ENCODE peak calls at places on chromosomes 5 and 9, in six cellular contexts. U is gastrocnemius medialis, D is GM12892, F is adrenal gland, C is A549, W is tibial nerve. M is an unnamed sample.

GRCh38 chr9:104256031-104256709 is 162.1 kb downstream of the SMC2 start:
- DNase-seq in U (no peak), D (no peak), F (no peak), C (no peak), W (no peak), M (no peak)

GRCh38 chr5:440413-441180 is 2.4 kb upstream of the EXOC3 start:
- DNase-seq in U (no peak), D (no peak), F (no peak), C (no peak), W (no peak), M (no peak)

GRCh38 chr9:133679466-133680051 is 43.4 kb downstream of the DBH start:
- DNase-seq in U (no peak), D (no peak), F (no peak), C (no peak), W (no peak), M (no peak)

GRCh38 chr9:4514252-4515128 is 24.2 kb downstream of the SLC1A1 start:
- DNase-seq in U (no peak), D (no peak), F (no peak), C (no peak), W (no peak), M (no peak)

GRCh38 chr9:75891277-75892167 is 1.0 kb downstream of the PCSK5 start:
- DNase-seq in U (no peak), D (no peak), F (peak), C (peak), W (no peak), M (no peak)

GRCh38 chr5:37816883-37817282 is 23.0 kb downstream of the GDNF start:
- DNase-seq in U (no peak), D (no peak), F (no peak), C (no peak), W (no peak), M (no peak)

GRCh38 chr5:11139471-11139870 is 378.4 kb upstream of the DAP start:
- DNase-seq in U (no peak), D (no peak), F (no peak), C (no peak), W (no peak), M (no peak)

GRCh38 chr9:33868430-33869000 is 51.6 kb downstream of the UBE2R2 start:
- DNase-seq in U (no peak), D (no peak), F (peak), C (no peak), W (no peak), M (no peak)

GRCh38 chr5:180294913-180295555 is 3.2 kb upstream of the MAPK9 start:
- DNase-seq in U (no peak), D (no peak), F (no peak), C (no peak), W (no peak), M (no peak)

GRCh38 chr9:6055213-6055612 is 39.8 kb upstream of the RANBP6 start:
- DNase-seq in U (no peak), D (no peak), F (peak), C (peak), W (no peak), M (peak)

GRCh38 chr9:36847781-36848673 is 186.0 kb downstream of the PAX5 start:
- DNase-seq in U (no peak), D (no peak), F (no peak), C (no peak), W (no peak), M (no peak)

GRCh38 chr9:134390537-134390936 is 64.3 kb downstream of the RXRA start:
- DNase-seq in U (no peak), D (peak), F (no peak), C (no peak), W (no peak), M (no peak)

GRCh38 chr5:88675159-88675757 is 207.7 kb downstream of the MEF2C start:
- DNase-seq in U (no peak), D (no peak), F (no peak), C (no peak), W (no peak), M (peak)

GRCh38 chr5:123455095-123455494 is 31.9 kb upstream of the CEP120 start:
- DNase-seq in U (no peak), D (no peak), F (no peak), C (no peak), W (no peak), M (no peak)

GRCh38 chr5:137486707-137487106 is 12.4 kb downstream of the SPOCK1 start:
- DNase-seq in U (no peak), D (no peak), F (peak), C (peak), W (no peak), M (no peak)

GRCh38 chr5:58412932-58413331 is 47.0 kb downstream of the PLK2 start:
- DNase-seq in U (no peak), D (no peak), F (no peak), C (no peak), W (no peak), M (no peak)

GRCh38 chr5:95595289-95595931 is 24.5 kb upstream of the GPR150 start:
- DNase-seq in U (no peak), D (no peak), F (no peak), C (no peak), W (no peak), M (peak)

GRCh38 chr5:87120518-87121314 is 147.0 kb upstream of the RASA1 start:
- DNase-seq in U (no peak), D (no peak), F (no peak), C (peak), W (no peak), M (no peak)

GRCh38 chr9:128704356-128704670 is 2.0 kb downstream of the PKN3 start:
- DNase-seq in U (no peak), D (no peak), F (no peak), C (no peak), W (no peak), M (no peak)

GRCh38 chr5:154467655-154468354 is 10.2 kb downstream of the HAND1 start:
- DNase-seq in U (peak), D (peak), F (peak), C (peak), W (peak), M (peak)

GRCh38 chr5:96297867-96298266 is 135.2 kb downstream of the PCSK1 start:
- DNase-seq in U (no peak), D (no peak), F (no peak), C (peak), W (no peak), M (no peak)

GRCh38 chr5:173968154-173968553 is 20.8 kb upstream of the C5orf47 start:
- DNase-seq in U (no peak), D (no peak), F (no peak), C (no peak), W (no peak), M (no peak)

GRCh38 chr5:124630767-124631704 is 115.4 kb downstream of the ZNF608 start:
- DNase-seq in U (no peak), D (no peak), F (no peak), C (no peak), W (no peak), M (no peak)

GRCh38 chr5:173408946-173409345 is 80.7 kb upstream of the STC2 start:
- DNase-seq in U (no peak), D (no peak), F (no peak), C (no peak), W (no peak), M (no peak)

GRCh38 chr9:128771094-128771721 is 519 bp downstream of the ZER1 start:
- DNase-seq in U (no peak), D (no peak), F (no peak), C (no peak), W (no peak), M (peak)

GRCh38 chr5:30991462-30991861 is 202.0 kb upstream of the CDH6 start:
- DNase-seq in U (no peak), D (no peak), F (no peak), C (no peak), W (no peak), M (no peak)

GRCh38 chr5:57692582-57693487 is 210.2 kb upstream of the ACTBL2 start:
- DNase-seq in U (peak), D (no peak), F (peak), C (peak), W (peak), M (peak)

GRCh38 chr5:135578305-135578684 is 496 bp downstream of the CXCL14 start:
- DNase-seq in U (no peak), D (no peak), F (no peak), C (no peak), W (no peak), M (no peak)

GRCh38 chr5:135576075-135576599 is 2.7 kb downstream of the CXCL14 start:
- DNase-seq in U (no peak), D (no peak), F (no peak), C (no peak), W (no peak), M (no peak)

GRCh38 chr5:135577421-135577820 is 1.4 kb downstream of the CXCL14 start:
- DNase-seq in U (no peak), D (no peak), F (no peak), C (no peak), W (no peak), M (no peak)

GRCh38 chr5:135582099-135582781 is 3.4 kb upstream of the CXCL14 start:
- DNase-seq in U (no peak), D (no peak), F (no peak), C (no peak), W (no peak), M (no peak)

GRCh38 chr5:135578685-135579341 is at the start of gene CXCL14:
- DNase-seq in U (peak), D (no peak), F (peak), C (no peak), W (no peak), M (peak)
- TF ChIP-seq POLR2A in U (peak), D (no peak), F (peak), C (no peak), W (no peak), M (no peak)

DNA sequence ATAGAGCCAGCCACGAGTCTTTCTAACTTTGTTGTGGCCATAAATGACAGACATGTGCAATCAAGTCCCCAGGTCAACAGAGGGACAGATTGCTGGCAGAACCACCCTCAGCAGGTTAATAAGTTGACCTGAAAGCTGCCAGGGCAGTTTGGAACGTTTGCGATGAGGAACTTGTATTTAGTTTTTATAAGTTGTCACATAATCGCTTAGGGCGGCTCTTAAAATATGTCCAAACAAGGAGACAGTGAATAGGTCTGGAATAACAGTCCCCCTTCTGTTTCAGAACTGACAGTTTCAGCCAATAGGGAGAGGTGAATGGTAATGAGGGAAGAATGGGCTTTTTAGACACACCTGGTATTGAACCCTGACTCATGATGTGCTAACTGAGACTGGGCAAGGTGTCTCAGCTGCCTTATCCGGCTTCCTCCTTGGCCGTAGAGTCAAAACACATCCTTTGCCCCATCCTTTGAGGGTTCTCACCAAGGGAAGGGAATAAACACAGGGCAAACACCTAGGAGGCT is 33.6 kb upstream of the GABRP start:
- DNase-seq in U (no peak), D (no peak), F (no peak), C (no peak), W (no peak), M (no peak)
- TF ChIP-seq POLR2A in U (no peak), D (no peak), F (no peak), C (no peak), W (no peak), M (no peak)

GRCh38 chr5:133509742-133510079 is 102.6 kb downstream of the FSTL4 start:
- DNase-seq in U (no peak), D (no peak), F (no peak), C (no peak), W (no peak), M (no peak)
- TF ChIP-seq POLR2A in U (no peak), D (no peak), F (no peak), C (no peak), W (no peak), M (no peak)

DNA sequence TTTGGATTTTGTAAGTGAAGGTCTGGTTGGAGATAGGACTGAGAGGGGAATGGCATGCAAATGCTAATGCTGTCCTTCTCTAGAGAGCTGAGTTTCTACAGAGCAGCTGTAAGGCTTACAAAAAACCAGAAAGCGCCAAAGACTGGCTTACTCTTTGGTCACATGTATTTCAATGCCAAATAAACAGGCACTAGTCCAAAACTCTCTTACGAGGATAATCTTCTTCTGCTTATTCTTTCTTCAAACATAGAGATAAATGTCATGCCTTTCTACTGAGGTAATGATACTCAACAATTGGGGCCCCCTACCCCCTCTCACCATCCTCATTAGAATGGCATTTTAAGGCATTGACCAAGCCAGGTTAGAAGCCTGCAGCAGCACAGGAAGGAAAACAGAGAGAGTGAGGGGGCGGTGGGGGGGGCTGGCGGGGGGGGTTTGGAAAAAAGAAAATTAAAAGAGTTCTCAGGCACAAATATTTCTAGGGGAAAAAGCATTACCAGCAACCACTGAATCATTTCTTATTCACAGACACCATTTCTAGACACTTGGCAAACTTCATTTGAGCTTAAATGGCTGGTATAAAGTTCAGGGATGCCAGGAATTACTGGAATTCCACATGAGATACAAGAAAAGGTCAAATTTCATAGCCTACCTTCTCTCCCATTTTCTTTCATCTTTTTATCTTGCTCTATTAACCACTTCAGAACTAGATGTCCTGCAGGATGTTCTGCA is 34.0 kb downstream of the PUM3 start:
- DNase-seq in U (no peak), D (no peak), F (no peak), C (peak), W (no peak), M (no peak)
- TF ChIP-seq POLR2A in U (no peak), D (no peak), F (peak), C (no peak), W (no peak), M (no peak)

DNA sequence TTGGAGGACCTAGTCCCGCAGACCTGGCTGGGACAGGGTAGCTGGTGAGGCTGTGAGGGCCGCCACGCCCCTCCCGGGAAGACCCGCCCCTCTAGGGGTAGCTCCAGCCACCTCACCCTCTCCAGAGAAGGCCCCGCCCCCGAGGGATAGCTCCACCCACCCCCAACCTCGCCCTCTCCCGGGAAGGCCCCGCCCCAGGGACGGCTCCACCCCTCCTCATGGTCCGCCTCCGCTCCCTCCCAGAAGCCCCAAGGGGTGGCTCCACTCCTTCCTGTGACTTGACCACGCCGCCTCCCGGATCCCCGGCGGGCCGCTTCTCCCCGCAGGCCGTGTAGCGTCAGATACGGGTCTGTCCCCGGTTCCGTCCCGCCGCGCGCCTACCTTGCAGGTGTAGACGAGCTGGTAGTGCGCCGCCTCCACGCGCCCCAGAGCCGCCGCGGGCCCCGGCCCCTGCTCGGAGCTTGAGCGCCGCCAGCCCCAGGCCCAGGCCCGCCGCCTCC is 388 bp downstream of the DNLZ start:
- DNase-seq in U (peak), D (peak), F (peak), C (peak), W (peak), M (peak)
- TF ChIP-seq POLR2A in U (peak), D (peak), F (peak), C (peak), W (no peak), M (peak)

M was measured in erythroblast.